ENCODE peak calls at places on chromosome 18, in four cellular contexts. B is fibroblast of lung, N is GM23248, Q is K562. M is an unnamed sample.

GRCh38 chr18:72119082-72119481 is 425.1 kb downstream of the CBLN2 start:
- DNase-seq in B (no peak), N (no peak), Q (no peak), M (no peak)

GRCh38 chr18:55234366-55235093 is 275.3 kb upstream of the CCDC68 start:
- DNase-seq in B (peak), N (peak), Q (peak), M (peak)

GRCh38 chr18:43904209-43904837 is 627.0 kb upstream of the SYT4 start:
- DNase-seq in B (no peak), N (no peak), Q (no peak), M (no peak)

GRCh38 chr18:51278045-51278649 is 80.7 kb upstream of the MEX3C start:
- DNase-seq in B (no peak), N (peak), Q (peak), M (peak)

GRCh38 chr18:35076556-35076955 is 35.3 kb downstream of the MAPRE2 start:
- DNase-seq in B (peak), N (peak), Q (no peak), M (no peak)

GRCh38 chr18:40760251-40760650 is 1194.8 kb upstream of the PIK3C3 start:
- DNase-seq in B (no peak), N (no peak), Q (no peak), M (no peak)

GRCh38 chr18:46721331-46721730 is 35.5 kb downstream of the ST8SIA5 start:
- DNase-seq in B (no peak), N (no peak), Q (no peak), M (no peak)

GRCh38 chr18:79679552-79680099 is at the start of gene CTDP1:
- DNase-seq in B (peak), N (peak), Q (peak), M (peak)

GRCh38 chr18:22018366-22018765 is 151.0 kb upstream of the GATA6 start:
- DNase-seq in B (no peak), N (no peak), Q (no peak), M (no peak)

GRCh38 chr18:56835331-56835730 is 184.2 kb downstream of the WDR7 start:
- DNase-seq in B (no peak), N (no peak), Q (no peak), M (no peak)

GRCh38 chr18:6885992-6886823 is 156.7 kb downstream of the ARHGAP28 start:
- DNase-seq in B (peak), N (peak), Q (peak), M (no peak)

GRCh38 chr18:77948571-77948970 is 698.9 kb downstream of the GALR1 start:
- DNase-seq in B (no peak), N (no peak), Q (no peak), M (no peak)

GRCh38 chr18:13379930-13380665 is 161.5 kb downstream of the LDLRAD4 start:
- DNase-seq in B (no peak), N (no peak), Q (no peak), M (no peak)
- TF ChIP-seq EZH2 in B (no peak), N (no peak), Q (no peak), M (no peak)

GRCh38 chr18:12838178-12838634 is 45.8 kb downstream of the PTPN2 start:
- DNase-seq in B (peak), N (peak), Q (no peak), M (no peak)

GRCh38 chr18:12840382-12840781 is 43.7 kb downstream of the PTPN2 start:
- DNase-seq in B (no peak), N (no peak), Q (no peak), M (no peak)

GRCh38 chr18:12837747-12838146 is 46.3 kb downstream of the PTPN2 start:
- DNase-seq in B (peak), N (peak), Q (no peak), M (no peak)

GRCh38 chr18:12839526-12840196 is 44.4 kb downstream of the PTPN2 start:
- DNase-seq in B (no peak), N (peak), Q (no peak), M (no peak)

GRCh38 chr18:12839057-12839525 is 44.9 kb downstream of the PTPN2 start:
- DNase-seq in B (no peak), N (peak), Q (no peak), M (no peak)
- H3K27ac ChIP-seq in B (peak), N (peak), Q (peak), M (peak)

GRCh38 chr18:9876867-9877654 is 8.7 kb upstream of the TXNDC2 start:
- DNase-seq in B (peak), N (peak), Q (peak), M (no peak)
- H3K4me3 ChIP-seq in B (peak), N (peak), Q (peak), M (no peak)

GRCh38 chr18:61894751-61895524 is 2.1 kb upstream of the RNF152 start:
- DNase-seq in B (no peak), N (peak), Q (no peak), M (no peak)

GRCh38 chr18:61892683-61893303 is at the start of gene RNF152:
- DNase-seq in B (peak), N (peak), Q (no peak), M (no peak)

GRCh38 chr18:61893971-61894750 is 1.4 kb upstream of the RNF152 start:
- DNase-seq in B (peak), N (peak), Q (peak), M (no peak)

GRCh38 chr18:61891874-61892273 is 933 bp downstream of the RNF152 start:
- DNase-seq in B (no peak), N (no peak), Q (no peak), M (no peak)

DNA sequence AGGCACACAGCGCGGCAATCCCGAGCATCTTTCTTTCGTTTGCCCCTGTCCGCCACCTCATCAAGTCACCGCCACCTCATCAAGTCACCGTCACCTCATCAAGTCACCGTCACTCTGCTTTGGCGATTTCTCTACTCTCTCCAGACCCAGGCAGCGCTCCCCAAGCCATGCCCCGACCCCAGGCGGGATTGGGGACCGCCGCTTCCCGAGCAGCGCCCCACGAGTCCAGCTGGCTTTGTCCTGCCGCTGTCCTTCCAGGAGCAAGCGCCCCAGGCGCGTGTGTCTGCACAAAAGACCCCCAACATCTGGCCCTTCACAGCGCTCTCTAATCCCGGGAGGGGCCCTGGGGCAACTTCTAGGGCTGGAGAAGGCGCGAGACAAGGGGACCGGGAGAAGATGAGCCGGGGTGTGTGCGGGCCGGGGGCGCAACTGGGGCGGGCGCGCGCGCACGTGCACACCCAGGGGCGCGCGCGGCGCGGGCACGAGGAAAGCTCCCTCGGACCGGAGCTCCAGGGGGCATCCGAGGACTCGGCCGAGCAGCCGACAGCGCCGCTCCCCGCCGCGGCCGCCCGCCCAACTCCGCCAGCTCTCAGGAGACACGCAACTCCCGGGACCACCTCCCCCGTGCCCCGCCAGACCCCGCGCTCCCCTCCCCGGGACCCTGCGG is 630 bp upstream of the RNF152 start:
- DNase-seq in B (peak), N (peak), Q (peak), M (no peak)
- TF ChIP-seq EZH2 in B (no peak), N (no peak), Q (no peak), M (no peak)

GRCh38 chr18:396571-396970 is 103.9 kb downstream of the COLEC12 start:
- DNase-seq in B (no peak), N (no peak), Q (no peak), M (no peak)

GRCh38 chr18:396251-396555 is 104.3 kb downstream of the COLEC12 start:
- DNase-seq in B (no peak), N (peak), Q (no peak), M (no peak)

GRCh38 chr18:394997-395383 is 105.5 kb downstream of the COLEC12 start:
- DNase-seq in B (peak), N (peak), Q (no peak), M (no peak)

GRCh38 chr18:394276-394996 is 106.1 kb downstream of the COLEC12 start:
- DNase-seq in B (no peak), N (peak), Q (no peak), M (no peak)

DNA sequence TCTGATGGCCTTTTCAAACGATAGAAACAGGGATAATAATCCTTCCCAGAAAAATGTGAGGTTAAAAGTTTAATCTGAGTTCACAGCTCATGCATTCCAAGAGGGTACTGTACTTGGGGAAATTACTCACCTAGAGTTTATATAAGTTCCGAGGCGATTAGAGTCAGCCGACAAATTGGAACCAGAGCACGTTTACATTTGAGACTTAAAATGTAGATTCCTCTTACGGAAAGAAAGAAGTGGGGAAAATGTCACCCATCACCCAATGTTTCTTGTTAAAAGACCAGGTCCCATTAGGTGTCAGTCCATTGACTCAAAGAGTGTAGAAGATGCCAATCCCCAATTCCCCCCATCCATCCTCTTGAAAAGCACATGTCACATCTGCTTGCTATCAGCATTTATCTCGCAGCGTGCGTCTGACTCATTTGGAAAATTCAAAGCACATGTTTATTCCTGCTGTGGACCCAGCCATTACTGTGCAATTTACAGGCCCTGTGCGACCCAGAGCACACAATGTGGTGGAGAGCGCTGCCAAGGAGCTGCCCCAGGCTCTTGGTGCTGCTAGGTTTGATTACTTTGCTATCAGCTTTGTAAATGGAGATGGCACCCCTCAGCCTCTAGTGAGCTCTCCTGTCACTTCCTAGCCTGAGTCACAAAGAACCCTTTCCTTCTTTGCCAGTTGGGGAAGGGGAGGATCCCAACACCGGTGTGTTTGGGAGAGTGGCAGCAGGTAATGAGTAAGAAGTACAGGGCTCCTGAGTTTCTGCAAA is 104.8 kb downstream of the COLEC12 start:
- DNase-seq in B (peak), N (peak), Q (no peak), M (no peak)
- H3K27ac ChIP-seq in B (peak), N (peak), Q (no peak), M (peak)

GRCh38 chr18:37334494-37335125 is 231.0 kb downstream of the CELF4 start:
- DNase-seq in B (peak), N (peak), Q (no peak), M (no peak)

GRCh38 chr18:37332764-37333420 is 232.7 kb downstream of the CELF4 start:
- DNase-seq in B (no peak), N (no peak), Q (no peak), M (no peak)

GRCh38 chr18:37339701-37340215 is 225.8 kb downstream of the CELF4 start:
- DNase-seq in B (no peak), N (no peak), Q (no peak), M (no peak)

GRCh38 chr18:37336568-37337285 is 228.9 kb downstream of the CELF4 start:
- DNase-seq in B (no peak), N (no peak), Q (no peak), M (no peak)

GRCh38 chr18:37335337-37335736 is 230.3 kb downstream of the CELF4 start:
- DNase-seq in B (no peak), N (peak), Q (no peak), M (no peak)
- H3K4me3 ChIP-seq in B (no peak), N (peak), Q (no peak), M (no peak)

GRCh38 chr18:908631-909621 is 4.3 kb downstream of the ADCYAP1 start:
- DNase-seq in B (no peak), N (peak), Q (no peak), M (no peak)
- TF ChIP-seq EZH2 in B (peak), N (no peak), Q (peak), M (peak)

GRCh38 chr18:23020555-23021294 is 87.6 kb downstream of the RBBP8 start:
- DNase-seq in B (no peak), N (no peak), Q (no peak), M (no peak)
- H3K27ac ChIP-seq in B (no peak), N (no peak), Q (no peak), M (no peak)

M was measured in SK-N-MC.